ENCODE peak calls at places on chromosomes 11 and 22, in four cellular contexts. N is IMR-90, U is H1, Y is mesendoderm. R is an unnamed sample.

GRCh38 chr22:26556904-26557303 is 33.0 kb downstream of the TPST2 start:
- DNase-seq in N (no peak), U (no peak), Y (no peak), R (no peak)

GRCh38 chr22:24181996-24182560 is 791 bp downstream of the SUSD2 start:
- DNase-seq in N (no peak), U (no peak), Y (no peak), R (no peak)

GRCh38 chr11:279966-280761 is 2.0 kb downstream of the NLRP6 start:
- DNase-seq in N (peak; percentile 30), U (no peak), Y (no peak), R (no peak)

GRCh38 chr11:126637800-126638175 is 282.3 kb downstream of the ST3GAL4 start:
- DNase-seq in N (peak; percentile 94), U (no peak), Y (peak; percentile 71), R (no peak)

GRCh38 chr22:26318975-26319374 is 110.1 kb upstream of the ASPHD2 start:
- DNase-seq in N (no peak), U (no peak), Y (peak; percentile 40), R (no peak)

GRCh38 chr11:48107188-48107704 is 109.4 kb upstream of the OR4B1 start:
- DNase-seq in N (peak; percentile 67), U (no peak), Y (no peak), R (no peak)

GRCh38 chr22:42974223-42974622 is 40.7 kb downstream of the PACSIN2 start:
- DNase-seq in N (no peak), U (no peak), Y (no peak), R (no peak)

GRCh38 chr11:129785383-129786111 is 30.1 kb upstream of the TMEM45B start:
- DNase-seq in N (peak; percentile 1), U (no peak), Y (peak; percentile 23), R (no peak)

GRCh38 chr22:44154431-44154942 is 26.2 kb upstream of the PARVG start:
- DNase-seq in N (peak; percentile 66), U (no peak), Y (no peak), R (no peak)

GRCh38 chr11:88363004-88363403 is 25.5 kb upstream of the CTSC start:
- DNase-seq in N (no peak), U (no peak), Y (no peak), R (no peak)

GRCh38 chr11:65571940-65572339 is 398 bp upstream of the FAM89B start:
- DNase-seq in N (peak; percentile 44), U (no peak), Y (peak; percentile 91), R (peak; percentile 82)

GRCh38 chr22:39292561-39293074 is 26.8 kb downstream of the RPL3 start:
- DNase-seq in N (peak; percentile 92), U (peak; percentile 62), Y (peak; percentile 80), R (peak; percentile 76)

GRCh38 chr22:36211237-36211881 is 9.8 kb upstream of the APOL4 start:
- DNase-seq in N (peak; percentile 56), U (no peak), Y (no peak), R (no peak)

GRCh38 chr11:74849525-74850391 is 99.1 kb downstream of the XRRA1 start:
- DNase-seq in N (peak; percentile 84), U (peak; percentile 65), Y (peak; percentile 92), R (peak; percentile 81)

GRCh38 chr11:105449100-105449734 is 160.7 kb upstream of the GRIA4 start:
- DNase-seq in N (no peak), U (no peak), Y (no peak), R (no peak)

GRCh38 chr22:49962751-49963646 is 2.4 kb downstream of the PIM3 start:
- DNase-seq in N (no peak), U (no peak), Y (no peak), R (peak; percentile 26)

GRCh38 chr11:65979261-65979759 is 17.8 kb downstream of the SART1 start:
- DNase-seq in N (no peak), U (no peak), Y (no peak), R (no peak)

GRCh38 chr11:121482231-121483129 is 29.7 kb upstream of the SORL1-AS1 start:
- DNase-seq in N (no peak), U (no peak), Y (peak; percentile 75), R (no peak)

GRCh38 chr11:93329936-93330445 is 551 bp upstream of the DEUP1 start:
- DNase-seq in N (no peak), U (no peak), Y (peak; percentile 53), R (peak; percentile 62)

DNA sequence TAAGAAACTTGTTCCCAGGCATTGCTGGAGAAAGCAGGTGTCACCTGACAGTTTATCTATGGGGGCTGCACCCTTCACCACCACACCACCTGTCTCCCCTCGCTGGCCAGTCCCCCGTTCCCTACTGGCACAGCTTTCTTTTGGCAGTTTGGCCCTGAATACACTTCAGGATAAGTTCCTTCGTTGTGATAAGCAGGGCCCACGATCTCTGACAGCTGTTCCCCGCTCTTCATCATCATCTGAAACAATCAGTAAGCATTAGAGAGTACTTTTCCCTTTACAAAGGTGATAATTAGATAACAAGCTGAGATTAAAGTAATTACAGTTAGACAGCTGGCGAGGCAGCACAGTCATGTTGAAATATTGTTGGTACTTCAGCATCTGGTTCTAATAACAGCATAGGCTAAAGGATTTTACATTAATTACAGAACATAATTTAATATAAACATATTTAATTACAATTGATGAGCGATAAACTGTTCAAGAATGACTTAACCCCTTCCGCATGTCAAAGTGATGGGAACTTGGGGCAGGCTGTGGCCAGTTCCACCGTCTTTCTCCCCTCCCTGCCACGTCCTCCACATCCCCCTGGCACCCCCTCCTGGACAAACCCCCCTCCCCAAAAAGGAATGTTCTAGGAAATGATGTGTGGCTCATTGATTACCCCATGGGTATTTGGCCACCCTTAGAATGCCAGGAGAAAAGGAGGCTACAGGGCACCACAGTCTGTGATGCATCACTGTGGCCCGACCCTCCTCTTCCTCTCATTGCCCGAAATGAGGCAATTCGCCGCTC is 134.8 kb downstream of the RCN1 start:
- DNase-seq in N (no peak), U (no peak), Y (no peak), R (no peak)
- H3K56ac ChIP-seq in N (no peak overlapping the region), U (no peak overlapping the region), Y (no peak overlapping the region), R (no peak overlapping the region)

GRCh38 chr11:69293819-69294505 is at the start of gene MYEOV:
- DNase-seq in N (no peak), U (peak; percentile 36), Y (peak; percentile 80), R (peak; percentile 89)
- H3K18ac ChIP-seq in N (no peak within 1 kb of the TSS), U (peak within 1 kb of the TSS; percentile 13), Y (no peak within 1 kb of the TSS), R (no peak within 1 kb of the TSS)

GRCh38 chr11:10539339-10539738 is 1.6 kb downstream of the RNF141 start:
- DNase-seq in N (no peak), U (no peak), Y (no peak), R (no peak)
- H3K56ac ChIP-seq in N (no peak overlapping the region), U (no peak overlapping the region), Y (no peak overlapping the region), R (no peak overlapping the region)

GRCh38 chr11:45804806-45805304 is at the start of gene SLC35C1:
- DNase-seq in N (peak; percentile 90), U (peak; percentile 86), Y (peak; percentile 98), R (peak; percentile 96)
- H3K18ac ChIP-seq in N (peak within 1 kb of the TSS; percentile 75), U (peak within 1 kb of the TSS; percentile 90), Y (peak within 1 kb of the TSS; percentile 52), R (peak within 1 kb of the TSS; percentile 18)

GRCh38 chr11:72410956-72411355 is 23.4 kb downstream of the CLPB start:
- DNase-seq in N (no peak), U (no peak), Y (no peak), R (no peak)
- H3K56ac ChIP-seq in N (no peak overlapping the region), U (no peak overlapping the region), Y (no peak overlapping the region), R (no peak overlapping the region)

GRCh38 chr22:37514526-37515051 is 4.6 kb downstream of the CARD10 start:
- DNase-seq in N (no peak), U (no peak), Y (no peak), R (no peak)

GRCh38 chr22:37510046-37510445 is 9.2 kb downstream of the CARD10 start:
- DNase-seq in N (no peak), U (no peak), Y (no peak), R (no peak)

GRCh38 chr22:37509026-37509886 is 10.0 kb downstream of the CARD10 start:
- DNase-seq in N (no peak), U (no peak), Y (no peak), R (no peak)

GRCh38 chr22:37508431-37508963 is 10.7 kb downstream of the CARD10 start:
- DNase-seq in N (no peak), U (no peak), Y (no peak), R (no peak)

DNA sequence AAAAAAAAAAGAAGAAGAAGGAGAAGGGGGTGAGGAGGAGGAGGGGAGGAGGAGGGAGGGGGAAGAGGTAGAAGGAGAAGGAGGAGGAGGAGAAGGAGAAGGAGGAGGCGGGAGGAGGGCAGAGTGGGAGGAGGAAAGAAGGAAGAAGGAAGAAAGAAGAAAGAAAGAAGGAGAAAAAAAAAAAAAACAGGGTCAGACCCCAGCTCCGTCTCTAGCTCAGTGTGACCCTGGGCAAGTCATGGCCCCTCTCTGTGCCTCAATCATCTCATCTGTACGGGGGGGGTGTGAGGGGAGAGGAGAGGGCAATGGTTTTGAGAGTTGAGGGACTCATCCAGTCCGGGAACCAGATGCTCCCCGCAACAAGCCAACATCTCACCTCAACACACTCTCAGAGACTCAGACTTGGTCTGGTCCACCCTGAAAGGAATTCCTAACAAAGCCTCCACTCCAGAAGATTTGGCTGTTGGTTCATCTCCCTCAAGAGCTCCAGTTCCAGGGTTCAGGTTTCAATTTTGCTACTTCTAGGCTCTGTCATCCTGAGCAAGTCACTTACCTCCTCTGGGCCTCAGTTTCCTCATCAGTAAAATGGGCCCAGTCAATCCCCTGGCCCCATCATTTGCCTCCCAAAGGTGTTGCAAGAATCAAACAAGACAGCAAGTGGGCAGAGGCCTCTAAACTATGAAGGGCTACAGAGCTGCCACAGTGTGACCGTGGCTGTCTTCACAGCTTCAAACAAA is 7.7 kb downstream of the CARD10 start:
- DNase-seq in N (peak; percentile 20), U (no peak), Y (no peak), R (no peak)
- H3K18ac ChIP-seq in N (no peak overlapping the region), U (no peak overlapping the region), Y (no peak overlapping the region), R (no peak overlapping the region)

R was measured in H9.